ENCODE peak calls at places on chromosomes 5 and 9, in ten cellular contexts. J is stomach, I is ovary, V is A549, F is suprapubic skin, R is uterus, K is heart left ventricle, Z is body of pancreas, S is transverse colon, L is sigmoid colon. D is an unnamed sample. For H3K4me1, the result is how much of the 10 kb centered on the place peaks cover.

GRCh38 chr9:81868145-81868544 is 60.1 kb upstream of the SPATA31D4 start:
- DNase-seq in J (no peak), I (no peak), V (no peak), F (no peak), R (no peak), K (no peak), Z (no peak), S (no peak), L (no peak), D (no peak)

GRCh38 chr9:73515216-73515615 is 363.6 kb downstream of the ANXA1 start:
- DNase-seq in J (no peak), I (no peak), V (no peak), F (no peak), R (no peak), K (no peak), Z (no peak), S (no peak), L (no peak), D (no peak)

GRCh38 chr9:34510506-34511159 is 12.2 kb downstream of the ENHO start:
- DNase-seq in J (no peak), I (no peak), V (no peak), F (no peak), R (no peak), K (no peak), Z (no peak), S (no peak), L (peak), D (no peak)

GRCh38 chr9:127154390-127155191 is 32.2 kb upstream of the ANGPTL2 start:
- DNase-seq in J (peak), I (peak), V (no peak), F (peak), R (peak), K (peak), Z (no peak), S (peak), L (peak), D (peak)

GRCh38 chr5:137858223-137858916 is 9.3 kb upstream of the MYOT start:
- DNase-seq in J (no peak), I (no peak), V (no peak), F (no peak), R (no peak), K (no peak), Z (peak), S (no peak), L (no peak), D (no peak)

GRCh38 chr5:135221187-135221473 is 177.9 kb downstream of the MACROH2A1 start:
- DNase-seq in J (peak), I (no peak), V (no peak), F (peak), R (no peak), K (no peak), Z (no peak), S (no peak), L (peak), D (no peak)

GRCh38 chr5:53779541-53779981 is 219.1 kb downstream of the NDUFS4 start:
- DNase-seq in J (no peak), I (no peak), V (no peak), F (no peak), R (no peak), K (peak), Z (no peak), S (no peak), L (no peak), D (no peak)

GRCh38 chr5:52870448-52870847 is 82.7 kb downstream of the ITGA1 start:
- DNase-seq in J (no peak), I (no peak), V (no peak), F (no peak), R (no peak), K (peak), Z (no peak), S (no peak), L (no peak), D (no peak)

GRCh38 chr9:128892223-128892892 is 10.4 kb downstream of the LRRC8A start:
- DNase-seq in J (peak), I (peak), V (peak), F (peak), R (peak), K (peak), Z (peak), S (peak), L (peak), D (peak)

GRCh38 chr9:87381050-87381711 is 116.5 kb upstream of the DAPK1 start:
- DNase-seq in J (no peak), I (no peak), V (no peak), F (no peak), R (no peak), K (no peak), Z (no peak), S (no peak), L (no peak), D (no peak)

GRCh38 chr9:121860744-121861143 is 209.3 kb downstream of the DAB2IP start:
- DNase-seq in J (no peak), I (peak), V (no peak), F (no peak), R (peak), K (peak), Z (no peak), S (no peak), L (peak), D (no peak)

GRCh38 chr9:113589890-113590289 is 126.4 kb downstream of the RGS3 start:
- DNase-seq in J (no peak), I (peak), V (no peak), F (no peak), R (no peak), K (peak), Z (no peak), S (no peak), L (peak), D (no peak)

GRCh38 chr9:86945868-86946711 is 1.2 kb downstream of the GAS1 start:
- DNase-seq in J (peak), I (peak), V (peak), F (no peak), R (peak), K (peak), Z (peak), S (peak), L (peak), D (peak)

GRCh38 chr9:129237195-129237611 is 59.1 kb upstream of the IER5L start:
- DNase-seq in J (no peak), I (peak), V (peak), F (no peak), R (peak), K (peak), Z (peak), S (no peak), L (no peak), D (peak)

GRCh38 chr5:14266686-14267085 is 123.5 kb downstream of the TRIO start:
- DNase-seq in J (no peak), I (no peak), V (no peak), F (no peak), R (no peak), K (no peak), Z (no peak), S (no peak), L (no peak), D (no peak)
- H3K4me1 ChIP-seq in J (under half), I (under half), V (half or more), F (half or more), R (under half), K (half or more), Z (under half), S (under half), L (under half), D (under half)

GRCh38 chr5:160166973-160167622 is 47.8 kb upstream of the PWWP2A start:
- DNase-seq in J (no peak), I (no peak), V (no peak), F (no peak), R (no peak), K (no peak), Z (no peak), S (no peak), L (no peak), D (peak)
- H3K27ac ChIP-seq in J (no peak), I (peak), V (no peak), F (no peak), R (no peak), K (no peak), Z (no peak), S (peak), L (no peak), D (peak)

DNA sequence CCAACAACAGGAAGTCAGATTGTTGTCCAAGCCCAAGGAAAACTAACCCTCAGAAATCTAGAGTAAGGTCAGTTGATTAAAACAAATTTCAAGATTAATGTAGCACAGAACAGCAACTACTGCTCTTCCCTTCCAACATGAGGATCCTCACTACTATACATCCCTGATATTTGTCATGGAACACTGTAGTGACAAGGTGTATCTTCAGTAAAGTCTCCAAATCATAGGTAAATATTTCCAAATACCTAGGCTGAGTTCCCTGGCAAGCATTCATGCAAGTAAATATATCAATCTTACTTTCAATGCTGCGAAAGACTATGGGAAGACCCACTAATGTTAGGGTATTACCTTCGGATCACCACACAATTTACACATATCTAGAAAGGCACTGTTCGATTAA is 986.9 kb upstream of the ARRDC3 start:
- DNase-seq in J (no peak), I (no peak), V (no peak), F (no peak), R (no peak), K (no peak), Z (no peak), S (no peak), L (no peak), D (no peak)
- TF ChIP-seq POLR2A in J (no peak), I (no peak), V (no peak), F (no peak), R (no peak), K (no peak), Z (no peak), S (no peak), L (no peak), D (no peak)

GRCh38 chr5:42605490-42605889 is 151.1 kb upstream of the CCDC152 start:
- DNase-seq in J (no peak), I (no peak), V (no peak), F (no peak), R (no peak), K (no peak), Z (no peak), S (no peak), L (no peak), D (no peak)
- H3K4me1 ChIP-seq in J (under half), I (under half), V (under half), F (under half), R (under half), K (under half), Z (under half), S (under half), L (under half), D (under half)

GRCh38 chr5:172896465-172896864 is 62.4 kb downstream of the ERGIC1 start:
- DNase-seq in J (no peak), I (no peak), V (no peak), F (no peak), R (no peak), K (peak), Z (no peak), S (no peak), L (peak), D (peak)
- H3K27ac ChIP-seq in J (peak), I (peak), V (peak), F (peak), R (peak), K (no peak), Z (peak), S (peak), L (peak), D (peak)

GRCh38 chr9:70413798-70414775 is at the start of gene KLF9:
- DNase-seq in J (peak), I (peak), V (peak), F (peak), R (peak), K (peak), Z (peak), S (peak), L (peak), D (peak)
- TF ChIP-seq POLR2A in J (peak), I (peak), V (peak), F (peak), R (peak), K (peak), Z (no peak), S (peak), L (peak), D (peak)

GRCh38 chr5:131274341-131275063 is 10.6 kb downstream of the CDC42SE2 start:
- DNase-seq in J (no peak), I (no peak), V (no peak), F (no peak), R (no peak), K (no peak), Z (no peak), S (no peak), L (no peak), D (no peak)

GRCh38 chr5:131268758-131269370 is 5.0 kb downstream of the CDC42SE2 start:
- DNase-seq in J (no peak), I (no peak), V (no peak), F (no peak), R (no peak), K (no peak), Z (no peak), S (no peak), L (no peak), D (no peak)

GRCh38 chr5:131270809-131271208 is 7.0 kb downstream of the CDC42SE2 start:
- DNase-seq in J (no peak), I (no peak), V (peak), F (no peak), R (no peak), K (no peak), Z (no peak), S (no peak), L (no peak), D (no peak)

GRCh38 chr5:131275996-131276535 is 12.2 kb downstream of the CDC42SE2 start:
- DNase-seq in J (no peak), I (no peak), V (no peak), F (no peak), R (no peak), K (no peak), Z (no peak), S (no peak), L (no peak), D (no peak)

DNA sequence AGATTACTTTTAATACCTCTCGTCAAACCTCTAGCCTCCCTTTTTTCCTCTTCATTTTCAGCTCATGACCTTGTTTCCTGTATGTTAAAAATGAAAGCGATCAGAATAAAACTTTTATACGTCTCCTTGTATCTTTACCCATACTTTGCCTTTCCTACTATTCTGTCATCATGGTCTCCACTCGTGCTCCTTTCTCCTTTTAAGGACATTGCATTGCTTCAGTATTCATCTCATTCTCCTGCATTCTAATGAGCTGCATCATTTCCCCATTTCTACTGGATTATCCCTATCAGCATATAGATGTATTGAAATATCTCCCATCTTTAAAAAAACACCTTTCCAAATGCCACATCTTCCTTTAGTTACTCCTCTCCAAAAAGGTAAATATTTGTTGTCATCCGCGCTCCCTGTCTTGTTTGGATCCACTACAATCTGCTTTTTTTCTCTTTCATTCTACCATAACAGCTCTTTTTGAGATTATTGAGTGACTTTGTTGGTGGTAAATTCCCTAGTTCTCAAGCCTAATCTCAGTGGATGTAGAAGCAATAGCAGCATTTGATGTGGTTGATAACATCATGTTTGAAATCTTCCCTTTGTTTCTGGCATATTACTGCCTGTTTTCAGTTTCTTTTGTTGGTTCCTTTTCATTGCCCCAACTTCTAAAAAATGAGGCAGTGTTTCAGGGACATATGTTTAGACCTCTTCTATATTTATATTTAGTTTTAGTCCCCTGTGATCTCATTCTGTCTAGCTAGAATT is 8.7 kb downstream of the CDC42SE2 start:
- DNase-seq in J (no peak), I (no peak), V (no peak), F (no peak), R (no peak), K (no peak), Z (no peak), S (no peak), L (no peak), D (no peak)
- H3K4me1 ChIP-seq in J (under half), I (under half), V (under half), F (under half), R (under half), K (under half), Z (under half), S (under half), L (under half), D (under half)